ENCODE peak calls at places on chromosomes 5 and 9, in four cellular contexts. Y is islet precursor cell, M is cardiac muscle cell, O is adrenal gland. A is an unnamed sample.

GRCh38 chr5:128213340-128213739 is 129.8 kb downstream of the SLC12A2 start:
- DNase-seq in Y (peak), M (peak), O (peak), A (peak)

GRCh38 chr5:64384761-64385160 is 121.1 kb upstream of the RGS7BP start:
- DNase-seq in Y (peak), M (peak), O (no peak), A (peak)

GRCh38 chr5:30804739-30805313 is 388.7 kb upstream of the CDH6 start:
- DNase-seq in Y (no peak), M (no peak), O (no peak), A (peak)

GRCh38 chr9:127143920-127144465 is 21.6 kb upstream of the ANGPTL2 start:
- DNase-seq in Y (no peak), M (no peak), O (no peak), A (no peak)

GRCh38 chr9:115733318-115733717 is 420.3 kb upstream of the PAPPA start:
- DNase-seq in Y (no peak), M (no peak), O (no peak), A (peak)

GRCh38 chr5:67037171-67037570 is 159.4 kb downstream of the CD180 start:
- DNase-seq in Y (no peak), M (no peak), O (no peak), A (no peak)

GRCh38 chr5:34609951-34610431 is 46.1 kb upstream of the RAI14 start:
- DNase-seq in Y (no peak), M (peak), O (no peak), A (peak)

GRCh38 chr9:127854169-127854833 is at the start of gene ENG:
- DNase-seq in Y (peak), M (no peak), O (peak), A (peak)

GRCh38 chr5:141382469-141383294 is at the start of gene PCDHGA7:
- DNase-seq in Y (no peak), M (no peak), O (no peak), A (no peak)

GRCh38 chr5:74105126-74105780 is 479.3 kb downstream of the ARHGEF28 start:
- DNase-seq in Y (no peak), M (no peak), O (peak), A (peak)

GRCh38 chr9:3751125-3751758 is 225.4 kb upstream of the RFX3 start:
- DNase-seq in Y (no peak), M (no peak), O (no peak), A (no peak)

GRCh38 chr5:73950441-73950873 is 324.5 kb downstream of the ARHGEF28 start:
- DNase-seq in Y (no peak), M (no peak), O (no peak), A (no peak)

GRCh38 chr5:68214472-68215207 is 916 bp upstream of the PIK3R1 start:
- DNase-seq in Y (no peak), M (peak), O (no peak), A (no peak)